ENCODE peak calls at places on chromosomes 3 and 15, in six cellular contexts. L is neuronal stem cell, Y is H9, N is mesenchymal stem cell, C is trophoblast cell, H is H1. D is an unnamed sample.

GRCh38 chr3:46979958-46980497 is 562 bp downstream of the NBEAL2 start:
- DNase-seq in L (no peak), Y (no peak), N (no peak), C (no peak), H (no peak), D (no peak)

GRCh38 chr3:9970020-9970652 is 16.5 kb downstream of the EMC3 start:
- DNase-seq in L (no peak), Y (no peak), N (peak; percentile 54), C (peak; percentile 72), H (no peak), D (peak; percentile 83)

GRCh38 chr3:59411694-59412093 is 361.9 kb upstream of the CFAP20DC start:
- DNase-seq in L (no peak), Y (no peak), N (peak; percentile 35), C (no peak), H (no peak), D (peak; percentile 43)

GRCh38 chr15:46956456-46956855 is 760.8 kb upstream of the SEMA6D start:
- DNase-seq in L (no peak), Y (no peak), N (no peak), C (no peak), H (no peak), D (no peak)

GRCh38 chr15:43440721-43441281 is 52.2 kb downstream of the TP53BP1 start:
- DNase-seq in L (peak; percentile 29), Y (peak; percentile 45), N (peak; percentile 97), C (peak; percentile 96), H (no peak), D (peak; percentile 99)

GRCh38 chr15:70575251-70576227 is 187.8 kb downstream of the UACA start:
- DNase-seq in L (no peak), Y (no peak), N (no peak), C (no peak), H (no peak), D (no peak)

GRCh38 chr3:148158210-148158609 is 539.5 kb upstream of the AGTR1 start:
- DNase-seq in L (no peak), Y (no peak), N (peak; percentile 18), C (no peak), H (no peak), D (peak; percentile 62)

GRCh38 chr3:4350789-4351163 is 47.6 kb downstream of the SETMAR start:
- DNase-seq in L (peak; percentile 43), Y (no peak), N (peak; percentile 68), C (peak; percentile 74), H (no peak), D (peak; percentile 69)

GRCh38 chr3:62109534-62109933 is 263.8 kb downstream of the FEZF2 start:
- DNase-seq in L (no peak), Y (peak; percentile 66), N (peak; percentile 91), C (peak; percentile 95), H (no peak), D (peak; percentile 96)

GRCh38 chr3:113405180-113405579 is 36.1 kb downstream of the CFAP44 start:
- DNase-seq in L (no peak), Y (no peak), N (peak; percentile 27), C (peak; percentile 1), H (no peak), D (peak; percentile 62)

GRCh38 chr15:63381301-63382192 is at the start of gene CA12:
- DNase-seq in L (peak; percentile 38), Y (peak; percentile 63), N (peak; percentile 47), C (peak; percentile 71), H (peak; percentile 74), D (peak; percentile 55)

GRCh38 chr15:54884312-54884711 is 312.4 kb downstream of the RSL24D1 start:
- DNase-seq in L (no peak), Y (no peak), N (no peak), C (no peak), H (no peak), D (no peak)

GRCh38 chr3:75192065-75192658 is 472.0 kb upstream of the FRG2C start:
- DNase-seq in L (peak; percentile 17), Y (peak; percentile 60), N (peak; percentile 34), C (peak; percentile 76), H (peak; percentile 82), D (peak; percentile 36)

GRCh38 chr3:150727653-150728502 is 24.2 kb upstream of the ERICH6 start:
- DNase-seq in L (no peak), Y (no peak), N (peak; percentile 55), C (no peak), H (no peak), D (no peak)

GRCh38 chr3:25294406-25294805 is 133.7 kb upstream of the RARB start:
- DNase-seq in L (no peak), Y (no peak), N (peak; percentile 13), C (no peak), H (no peak), D (no peak)

GRCh38 chr15:96362001-96362758 is 31.7 kb downstream of the NR2F2 start:
- DNase-seq in L (peak; percentile 87), Y (no peak), N (peak; percentile 11), C (no peak), H (no peak), D (no peak)

GRCh38 chr15:101578443-101578894 is 73.7 kb downstream of the TM2D3 start:
- DNase-seq in L (no peak), Y (peak; percentile 78), N (peak; percentile 21), C (peak; percentile 55), H (peak; percentile 58), D (no peak)

GRCh38 chr3:70833510-70833835 is 521.0 kb upstream of the MDFIC2 start:
- DNase-seq in L (no peak), Y (no peak), N (no peak), C (no peak), H (no peak), D (no peak)

GRCh38 chr3:138493804-138494606 is 59.6 kb downstream of the ESYT3 start:
- DNase-seq in L (no peak), Y (no peak), N (peak; percentile 73), C (peak; percentile 10), H (no peak), D (peak; percentile 87)

GRCh38 chr15:75637245-75638009 is 2.6 kb downstream of the IMP3 start:
- DNase-seq in L (no peak), Y (no peak), N (peak; percentile 11), C (no peak), H (no peak), D (no peak)

GRCh38 chr15:69304176-69304533 is 5.4 kb downstream of the PAQR5 start:
- DNase-seq in L (no peak), Y (no peak), N (peak; percentile 97), C (peak; percentile 41), H (no peak), D (peak; percentile 92)

GRCh38 chr3:142028174-142028833 is 121.0 kb downstream of the TFDP2 start:
- DNase-seq in L (peak; percentile 65), Y (no peak), N (peak; percentile 89), C (peak; percentile 86), H (no peak), D (peak; percentile 90)

GRCh38 chr3:60998855-60999254 is 252.4 kb downstream of the FHIT start:
- DNase-seq in L (no peak), Y (no peak), N (peak; percentile 5), C (no peak), H (no peak), D (no peak)

GRCh38 chr3:14319654-14320182 is 82.7 kb upstream of the SLC6A6 start:
- DNase-seq in L (peak; percentile 48), Y (peak; percentile 92), N (peak; percentile 87), C (peak; percentile 82), H (peak; percentile 69), D (peak; percentile 77)

GRCh38 chr3:41198526-41198925 is 779 bp upstream of the CTNNB1 start:
- DNase-seq in L (peak; percentile 43), Y (no peak), N (no peak), C (peak; percentile 47), H (no peak), D (no peak)

GRCh38 chr3:193292386-193292785 is 51.4 kb downstream of the PLAAT1 start:
- DNase-seq in L (no peak), Y (no peak), N (no peak), C (no peak), H (no peak), D (no peak)

GRCh38 chr15:77633913-77634265 is 1.2 kb upstream of the LINGO1 start:
- DNase-seq in L (no peak), Y (peak; percentile 93), N (no peak), C (no peak), H (peak; percentile 93), D (no peak)

DNA sequence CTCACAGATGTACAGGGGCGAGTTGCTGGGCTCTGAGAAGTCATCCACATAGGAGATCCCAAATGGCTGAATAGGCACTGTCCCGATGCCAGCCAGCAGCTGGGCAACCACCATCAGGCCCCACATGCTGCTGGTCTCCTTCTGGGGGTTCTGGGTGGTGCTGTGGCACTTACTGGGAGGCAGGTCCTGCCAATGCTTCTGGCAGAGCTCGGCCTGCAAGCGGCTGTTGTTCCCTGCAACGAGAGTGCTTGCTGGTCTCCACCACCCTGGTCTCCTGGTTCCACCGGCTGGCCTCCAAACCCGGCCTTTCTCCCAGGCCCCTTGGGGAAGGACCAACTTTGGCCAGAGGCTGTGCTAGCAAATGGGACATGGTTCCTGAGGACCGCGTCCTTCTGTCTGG is 59.3 kb upstream of the RAB6B start:
- DNase-seq in L (no peak), Y (no peak), N (no peak), C (no peak), H (no peak), D (no peak)
- H4K91ac ChIP-seq in L (no peak overlapping the region), Y (no peak overlapping the region), N (no peak overlapping the region), C (no peak overlapping the region), H (no peak overlapping the region), D (no peak overlapping the region)

GRCh38 chr3:179706233-179706632 is 53.4 kb downstream of the USP13 start:
- DNase-seq in L (no peak), Y (no peak), N (peak; percentile 28), C (no peak), H (no peak), D (peak; percentile 28)
- H4K91ac ChIP-seq in L (no peak overlapping the region), Y (no peak overlapping the region), N (no peak overlapping the region), C (no peak overlapping the region), H (no peak overlapping the region), D (no peak overlapping the region)

DNA sequence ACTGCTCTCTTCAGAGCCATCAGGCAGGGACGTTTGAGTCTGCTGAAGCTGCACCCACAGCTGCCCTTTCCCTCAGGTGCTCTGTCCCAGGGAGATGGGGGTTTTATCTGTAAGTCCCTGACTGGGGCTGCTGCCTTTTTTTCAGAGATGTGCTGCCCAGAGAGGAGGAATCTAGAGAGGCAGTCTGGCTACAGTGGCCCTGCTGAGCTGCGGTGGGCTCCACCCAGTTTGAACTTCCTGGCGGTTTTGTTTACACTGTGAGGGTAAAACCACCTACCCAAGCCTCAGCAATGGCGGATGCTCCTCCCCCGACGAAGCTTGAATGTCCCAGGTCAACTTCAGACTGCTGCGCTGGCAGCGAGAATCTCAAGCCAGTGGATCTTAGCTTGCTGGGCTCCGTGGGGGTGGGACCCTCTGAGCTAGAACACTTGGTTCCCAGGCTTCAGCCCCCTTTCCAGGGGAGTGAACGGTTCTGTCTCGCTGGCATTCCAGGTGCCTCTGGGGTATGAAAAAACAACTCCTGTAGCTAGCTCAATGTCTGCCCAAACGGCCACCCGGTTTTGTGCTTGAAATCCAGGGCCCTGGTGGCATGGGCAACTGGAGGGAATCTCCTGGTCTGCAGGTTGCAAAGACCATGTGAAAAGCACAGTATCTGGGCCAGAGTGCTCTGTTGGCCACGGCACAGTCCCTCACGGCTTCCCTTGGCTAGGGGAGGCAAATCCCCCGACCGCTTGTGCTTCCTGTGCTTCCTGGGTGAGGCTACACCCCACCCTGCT is 21.1 kb upstream of the ST6GAL1 start:
- DNase-seq in L (no peak), Y (peak; percentile 75), N (no peak), C (no peak), H (no peak), D (no peak)
- H4K91ac ChIP-seq in L (no peak overlapping the region), Y (no peak overlapping the region), N (no peak overlapping the region), C (no peak overlapping the region), H (peak overlapping the region; percentile 80), D (no peak overlapping the region)

DNA sequence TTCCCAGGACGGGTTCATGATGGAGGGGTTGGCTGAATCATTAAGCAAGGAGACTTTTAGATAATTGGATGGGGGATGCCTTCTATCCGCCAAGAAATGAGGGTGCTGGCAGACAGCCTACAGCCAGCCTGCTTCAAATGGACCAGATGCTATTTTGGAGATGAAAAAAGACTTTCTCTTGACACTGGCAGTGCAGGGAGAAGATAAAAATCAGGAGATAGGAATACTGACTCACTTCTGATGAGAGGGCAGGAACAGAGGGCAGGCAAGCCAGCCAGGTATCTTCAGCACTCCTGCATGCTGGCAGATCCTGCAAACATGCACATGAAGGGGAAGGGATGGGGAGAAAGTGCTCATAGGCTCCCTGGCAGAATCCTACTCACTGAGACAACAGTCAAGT is 7.7 kb upstream of the SYN2 start:
- DNase-seq in L (no peak), Y (no peak), N (no peak), C (peak; percentile 31), H (no peak), D (no peak)
- H4K91ac ChIP-seq in L (no peak overlapping the region), Y (no peak overlapping the region), N (no peak overlapping the region), C (no peak overlapping the region), H (no peak overlapping the region), D (no peak overlapping the region)